ENCODE peak calls at places on chromosomes 5 and 9, in eight cellular contexts. One of them, this sample, is unnamed.

GRCh38 chr5:170254056-170254455 is 21.3 kb downstream of the C5orf58 start:
- DNase-seq in islet precursor cell: peak
- DNase-seq in NCI-H1694: no peak
- DNase-seq in stimulated activated CD8-positive, alpha-beta memory T cell treated with anti-CD3 and anti-CD28 coated beads, Interleukin-7, amount 100 ng/mL, for 1 hour: no peak
- DNase-seq in hippocampal formation: no peak
- DNase-seq in fibroblast of lung: peak
- DNase-seq in ACHN: no peak
- DNase-seq in stimulated activated CD4-positive, alpha-beta T cell treated with anti-CD3 and anti-CD28 coated beads, Interleukin-1b, Interleukin-23, amount 100 ng/mL, for 1 hour: no peak
- DNase-seq in this sample: no peak

GRCh38 chr9:127519301-127520166 is 68.2 kb downstream of the LRSAM1 start:
- DNase-seq in islet precursor cell: peak
- DNase-seq in NCI-H1694: no peak
- DNase-seq in stimulated activated CD8-positive, alpha-beta memory T cell treated with anti-CD3 and anti-CD28 coated beads, Interleukin-7, amount 100 ng/mL, for 1 hour: no peak
- DNase-seq in hippocampal formation: no peak
- DNase-seq in fibroblast of lung: peak
- DNase-seq in ACHN: peak
- DNase-seq in stimulated activated CD4-positive, alpha-beta T cell treated with anti-CD3 and anti-CD28 coated beads, Interleukin-1b, Interleukin-23, amount 100 ng/mL, for 1 hour: no peak
- DNase-seq in this sample: no peak

GRCh38 chr9:137172907-137173794 is 1.3 kb upstream of the TMEM210 start:
- DNase-seq in islet precursor cell: no peak
- DNase-seq in NCI-H1694: no peak
- DNase-seq in stimulated activated CD8-positive, alpha-beta memory T cell treated with anti-CD3 and anti-CD28 coated beads, Interleukin-7, amount 100 ng/mL, for 1 hour: no peak
- DNase-seq in hippocampal formation: no peak
- DNase-seq in fibroblast of lung: no peak
- DNase-seq in ACHN: no peak
- DNase-seq in stimulated activated CD4-positive, alpha-beta T cell treated with anti-CD3 and anti-CD28 coated beads, Interleukin-1b, Interleukin-23, amount 100 ng/mL, for 1 hour: no peak
- DNase-seq in this sample: no peak

GRCh38 chr9:131651160-131651559 is 88.7 kb downstream of the RAPGEF1 start:
- DNase-seq in islet precursor cell: no peak
- DNase-seq in NCI-H1694: no peak
- DNase-seq in stimulated activated CD8-positive, alpha-beta memory T cell treated with anti-CD3 and anti-CD28 coated beads, Interleukin-7, amount 100 ng/mL, for 1 hour: no peak
- DNase-seq in hippocampal formation: no peak
- DNase-seq in fibroblast of lung: no peak
- DNase-seq in ACHN: no peak
- DNase-seq in stimulated activated CD4-positive, alpha-beta T cell treated with anti-CD3 and anti-CD28 coated beads, Interleukin-1b, Interleukin-23, amount 100 ng/mL, for 1 hour: no peak
- DNase-seq in this sample: no peak

GRCh38 chr5:171306785-171307591 is 2.1 kb upstream of the TLX3 start:
- DNase-seq in islet precursor cell: peak
- DNase-seq in NCI-H1694: peak
- DNase-seq in stimulated activated CD8-positive, alpha-beta memory T cell treated with anti-CD3 and anti-CD28 coated beads, Interleukin-7, amount 100 ng/mL, for 1 hour: no peak
- DNase-seq in hippocampal formation: no peak
- DNase-seq in fibroblast of lung: no peak
- DNase-seq in ACHN: no peak
- DNase-seq in stimulated activated CD4-positive, alpha-beta T cell treated with anti-CD3 and anti-CD28 coated beads, Interleukin-1b, Interleukin-23, amount 100 ng/mL, for 1 hour: no peak
- DNase-seq in this sample: no peak

GRCh38 chr5:151758430-151759241 is at the start of gene ATOX1:
- DNase-seq in islet precursor cell: peak
- DNase-seq in NCI-H1694: peak
- DNase-seq in stimulated activated CD8-positive, alpha-beta memory T cell treated with anti-CD3 and anti-CD28 coated beads, Interleukin-7, amount 100 ng/mL, for 1 hour: peak
- DNase-seq in hippocampal formation: peak
- DNase-seq in fibroblast of lung: peak
- DNase-seq in ACHN: peak
- DNase-seq in stimulated activated CD4-positive, alpha-beta T cell treated with anti-CD3 and anti-CD28 coated beads, Interleukin-1b, Interleukin-23, amount 100 ng/mL, for 1 hour: peak
- DNase-seq in this sample: peak

GRCh38 chr5:15943487-15943886 is 236.1 kb downstream of the MARCHF11 start:
- DNase-seq in islet precursor cell: no peak
- DNase-seq in NCI-H1694: no peak
- DNase-seq in stimulated activated CD8-positive, alpha-beta memory T cell treated with anti-CD3 and anti-CD28 coated beads, Interleukin-7, amount 100 ng/mL, for 1 hour: no peak
- DNase-seq in hippocampal formation: no peak
- DNase-seq in fibroblast of lung: peak
- DNase-seq in ACHN: no peak
- DNase-seq in stimulated activated CD4-positive, alpha-beta T cell treated with anti-CD3 and anti-CD28 coated beads, Interleukin-1b, Interleukin-23, amount 100 ng/mL, for 1 hour: no peak
- DNase-seq in this sample: no peak

GRCh38 chr5:68348447-68349222 is 133.1 kb downstream of the PIK3R1 start:
- DNase-seq in islet precursor cell: no peak
- DNase-seq in NCI-H1694: no peak
- DNase-seq in stimulated activated CD8-positive, alpha-beta memory T cell treated with anti-CD3 and anti-CD28 coated beads, Interleukin-7, amount 100 ng/mL, for 1 hour: no peak
- DNase-seq in hippocampal formation: no peak
- DNase-seq in fibroblast of lung: no peak
- DNase-seq in ACHN: no peak
- DNase-seq in stimulated activated CD4-positive, alpha-beta T cell treated with anti-CD3 and anti-CD28 coated beads, Interleukin-1b, Interleukin-23, amount 100 ng/mL, for 1 hour: no peak
- DNase-seq in this sample: no peak

GRCh38 chr9:124054671-124055212 is 43.2 kb downstream of the LHX2 start:
- DNase-seq in islet precursor cell: peak
- DNase-seq in NCI-H1694: no peak
- DNase-seq in stimulated activated CD8-positive, alpha-beta memory T cell treated with anti-CD3 and anti-CD28 coated beads, Interleukin-7, amount 100 ng/mL, for 1 hour: no peak
- DNase-seq in hippocampal formation: no peak
- DNase-seq in fibroblast of lung: peak
- DNase-seq in ACHN: peak
- DNase-seq in stimulated activated CD4-positive, alpha-beta T cell treated with anti-CD3 and anti-CD28 coated beads, Interleukin-1b, Interleukin-23, amount 100 ng/mL, for 1 hour: no peak
- DNase-seq in this sample: peak

GRCh38 chr9:79490657-79491250 is 81.0 kb upstream of the TLE4 start:
- DNase-seq in islet precursor cell: no peak
- DNase-seq in NCI-H1694: no peak
- DNase-seq in stimulated activated CD8-positive, alpha-beta memory T cell treated with anti-CD3 and anti-CD28 coated beads, Interleukin-7, amount 100 ng/mL, for 1 hour: no peak
- DNase-seq in hippocampal formation: no peak
- DNase-seq in fibroblast of lung: no peak
- DNase-seq in ACHN: no peak
- DNase-seq in stimulated activated CD4-positive, alpha-beta T cell treated with anti-CD3 and anti-CD28 coated beads, Interleukin-1b, Interleukin-23, amount 100 ng/mL, for 1 hour: no peak
- DNase-seq in this sample: no peak

GRCh38 chr5:3359642-3360041 is 236.0 kb upstream of the IRX1 start:
- DNase-seq in islet precursor cell: peak
- DNase-seq in NCI-H1694: no peak
- DNase-seq in stimulated activated CD8-positive, alpha-beta memory T cell treated with anti-CD3 and anti-CD28 coated beads, Interleukin-7, amount 100 ng/mL, for 1 hour: no peak
- DNase-seq in hippocampal formation: no peak
- DNase-seq in fibroblast of lung: no peak
- DNase-seq in ACHN: no peak
- DNase-seq in stimulated activated CD4-positive, alpha-beta T cell treated with anti-CD3 and anti-CD28 coated beads, Interleukin-1b, Interleukin-23, amount 100 ng/mL, for 1 hour: no peak
- DNase-seq in this sample: no peak

GRCh38 chr9:131447148-131447547 is 53.3 kb downstream of the PRRC2B start:
- DNase-seq in islet precursor cell: no peak
- DNase-seq in NCI-H1694: no peak
- DNase-seq in stimulated activated CD8-positive, alpha-beta memory T cell treated with anti-CD3 and anti-CD28 coated beads, Interleukin-7, amount 100 ng/mL, for 1 hour: no peak
- DNase-seq in hippocampal formation: peak
- DNase-seq in fibroblast of lung: peak
- DNase-seq in ACHN: no peak
- DNase-seq in stimulated activated CD4-positive, alpha-beta T cell treated with anti-CD3 and anti-CD28 coated beads, Interleukin-1b, Interleukin-23, amount 100 ng/mL, for 1 hour: no peak
- DNase-seq in this sample: no peak

GRCh38 chr5:120872292-120872691 is 408.2 kb downstream of the PRR16 start:
- DNase-seq in islet precursor cell: no peak
- DNase-seq in NCI-H1694: no peak
- DNase-seq in stimulated activated CD8-positive, alpha-beta memory T cell treated with anti-CD3 and anti-CD28 coated beads, Interleukin-7, amount 100 ng/mL, for 1 hour: no peak
- DNase-seq in hippocampal formation: no peak
- DNase-seq in fibroblast of lung: no peak
- DNase-seq in ACHN: no peak
- DNase-seq in stimulated activated CD4-positive, alpha-beta T cell treated with anti-CD3 and anti-CD28 coated beads, Interleukin-1b, Interleukin-23, amount 100 ng/mL, for 1 hour: no peak
- DNase-seq in this sample: no peak

GRCh38 chr9:94867281-94867841 is 140.9 kb downstream of the AOPEP start:
- DNase-seq in islet precursor cell: peak
- DNase-seq in NCI-H1694: no peak
- DNase-seq in stimulated activated CD8-positive, alpha-beta memory T cell treated with anti-CD3 and anti-CD28 coated beads, Interleukin-7, amount 100 ng/mL, for 1 hour: no peak
- DNase-seq in hippocampal formation: no peak
- DNase-seq in fibroblast of lung: peak
- DNase-seq in ACHN: peak
- DNase-seq in stimulated activated CD4-positive, alpha-beta T cell treated with anti-CD3 and anti-CD28 coated beads, Interleukin-1b, Interleukin-23, amount 100 ng/mL, for 1 hour: no peak
- DNase-seq in this sample: no peak

GRCh38 chr9:137273616-137274320 is 3.8 kb upstream of the TOR4A start:
- DNase-seq in islet precursor cell: no peak
- DNase-seq in NCI-H1694: no peak
- DNase-seq in stimulated activated CD8-positive, alpha-beta memory T cell treated with anti-CD3 and anti-CD28 coated beads, Interleukin-7, amount 100 ng/mL, for 1 hour: no peak
- DNase-seq in hippocampal formation: no peak
- DNase-seq in fibroblast of lung: no peak
- DNase-seq in ACHN: no peak
- DNase-seq in stimulated activated CD4-positive, alpha-beta T cell treated with anti-CD3 and anti-CD28 coated beads, Interleukin-1b, Interleukin-23, amount 100 ng/mL, for 1 hour: no peak
- DNase-seq in this sample: no peak

GRCh38 chr5:122942164-122942914 is 94.2 kb downstream of the PPIC start:
- DNase-seq in islet precursor cell: peak
- DNase-seq in NCI-H1694: no peak
- DNase-seq in stimulated activated CD8-positive, alpha-beta memory T cell treated with anti-CD3 and anti-CD28 coated beads, Interleukin-7, amount 100 ng/mL, for 1 hour: no peak
- DNase-seq in hippocampal formation: no peak
- DNase-seq in fibroblast of lung: peak
- DNase-seq in ACHN: no peak
- DNase-seq in stimulated activated CD4-positive, alpha-beta T cell treated with anti-CD3 and anti-CD28 coated beads, Interleukin-1b, Interleukin-23, amount 100 ng/mL, for 1 hour: no peak
- DNase-seq in this sample: no peak

GRCh38 chr9:109311731-109312130 is 9.1 kb downstream of the EPB41L4B start:
- DNase-seq in islet precursor cell: no peak
- DNase-seq in NCI-H1694: peak
- DNase-seq in stimulated activated CD8-positive, alpha-beta memory T cell treated with anti-CD3 and anti-CD28 coated beads, Interleukin-7, amount 100 ng/mL, for 1 hour: no peak
- DNase-seq in hippocampal formation: no peak
- DNase-seq in fibroblast of lung: no peak
- DNase-seq in ACHN: no peak
- DNase-seq in stimulated activated CD4-positive, alpha-beta T cell treated with anti-CD3 and anti-CD28 coated beads, Interleukin-1b, Interleukin-23, amount 100 ng/mL, for 1 hour: no peak
- DNase-seq in this sample: no peak

GRCh38 chr9:37031902-37032301 is 2.2 kb downstream of the PAX5 start:
- DNase-seq in islet precursor cell: no peak
- DNase-seq in NCI-H1694: no peak
- DNase-seq in stimulated activated CD8-positive, alpha-beta memory T cell treated with anti-CD3 and anti-CD28 coated beads, Interleukin-7, amount 100 ng/mL, for 1 hour: no peak
- DNase-seq in hippocampal formation: no peak
- DNase-seq in fibroblast of lung: no peak
- DNase-seq in ACHN: no peak
- DNase-seq in stimulated activated CD4-positive, alpha-beta T cell treated with anti-CD3 and anti-CD28 coated beads, Interleukin-1b, Interleukin-23, amount 100 ng/mL, for 1 hour: no peak
- DNase-seq in this sample: no peak

GRCh38 chr5:54835642-54836041 is 149.8 kb downstream of the ESM1 start:
- DNase-seq in islet precursor cell: no peak
- DNase-seq in NCI-H1694: no peak
- DNase-seq in stimulated activated CD8-positive, alpha-beta memory T cell treated with anti-CD3 and anti-CD28 coated beads, Interleukin-7, amount 100 ng/mL, for 1 hour: no peak
- DNase-seq in hippocampal formation: no peak
- DNase-seq in fibroblast of lung: peak
- DNase-seq in ACHN: no peak
- DNase-seq in stimulated activated CD4-positive, alpha-beta T cell treated with anti-CD3 and anti-CD28 coated beads, Interleukin-1b, Interleukin-23, amount 100 ng/mL, for 1 hour: no peak
- DNase-seq in this sample: no peak

GRCh38 chr5:107712359-107712870 is 41.7 kb upstream of the EFNA5 start:
- DNase-seq in islet precursor cell: no peak
- DNase-seq in NCI-H1694: no peak
- DNase-seq in stimulated activated CD8-positive, alpha-beta memory T cell treated with anti-CD3 and anti-CD28 coated beads, Interleukin-7, amount 100 ng/mL, for 1 hour: no peak
- DNase-seq in hippocampal formation: no peak
- DNase-seq in fibroblast of lung: no peak
- DNase-seq in ACHN: no peak
- DNase-seq in stimulated activated CD4-positive, alpha-beta T cell treated with anti-CD3 and anti-CD28 coated beads, Interleukin-1b, Interleukin-23, amount 100 ng/mL, for 1 hour: no peak
- DNase-seq in this sample: no peak

GRCh38 chr5:54091416-54092130 is 218.8 kb downstream of the ARL15 start:
- DNase-seq in islet precursor cell: no peak
- DNase-seq in NCI-H1694: peak
- DNase-seq in stimulated activated CD8-positive, alpha-beta memory T cell treated with anti-CD3 and anti-CD28 coated beads, Interleukin-7, amount 100 ng/mL, for 1 hour: no peak
- DNase-seq in hippocampal formation: no peak
- DNase-seq in fibroblast of lung: peak
- DNase-seq in ACHN: no peak
- DNase-seq in stimulated activated CD4-positive, alpha-beta T cell treated with anti-CD3 and anti-CD28 coated beads, Interleukin-1b, Interleukin-23, amount 100 ng/mL, for 1 hour: no peak
- DNase-seq in this sample: no peak

GRCh38 chr5:17118631-17119030 is 98.8 kb upstream of the BASP1 start:
- DNase-seq in islet precursor cell: peak
- DNase-seq in NCI-H1694: no peak
- DNase-seq in stimulated activated CD8-positive, alpha-beta memory T cell treated with anti-CD3 and anti-CD28 coated beads, Interleukin-7, amount 100 ng/mL, for 1 hour: no peak
- DNase-seq in hippocampal formation: peak
- DNase-seq in fibroblast of lung: peak
- DNase-seq in ACHN: peak
- DNase-seq in stimulated activated CD4-positive, alpha-beta T cell treated with anti-CD3 and anti-CD28 coated beads, Interleukin-1b, Interleukin-23, amount 100 ng/mL, for 1 hour: no peak
- DNase-seq in this sample: no peak

GRCh38 chr5:34717426-34718327 is 61.5 kb downstream of the RAI14 start:
- DNase-seq in islet precursor cell: peak
- DNase-seq in NCI-H1694: no peak
- DNase-seq in stimulated activated CD8-positive, alpha-beta memory T cell treated with anti-CD3 and anti-CD28 coated beads, Interleukin-7, amount 100 ng/mL, for 1 hour: no peak
- DNase-seq in hippocampal formation: no peak
- DNase-seq in fibroblast of lung: peak
- DNase-seq in ACHN: peak
- DNase-seq in stimulated activated CD4-positive, alpha-beta T cell treated with anti-CD3 and anti-CD28 coated beads, Interleukin-1b, Interleukin-23, amount 100 ng/mL, for 1 hour: no peak
- DNase-seq in this sample: no peak